ENCODE peak calls at places on chromosome 4, in four cellular contexts. Z, U, G and H are unnamed samples. For H3K4me1, the result is how much of the 10 kb centered on the place peaks cover.

GRCh38 chr4:7070729-7071511 is 3.1 kb upstream of the GRPEL1 start:
- DNase-seq in Z (peak), U (peak), G (peak), H (peak)

GRCh38 chr4:36904823-36905222 is 339.7 kb upstream of the NWD2 start:
- DNase-seq in U (no peak), G (no peak), Z (no peak), H (no peak)

GRCh38 chr4:53558061-53558801 is 33.1 kb downstream of the LNX1 start:
- DNase-seq in Z (peak), G (no peak), U (no peak), H (no peak)

GRCh38 chr4:83503974-83504373 is 19.1 kb upstream of the ABRAXAS1 start:
- DNase-seq in U (no peak), G (no peak), Z (no peak), H (no peak)

GRCh38 chr4:26248647-26249046 is 72.2 kb upstream of the RBPJ start:
- DNase-seq in G (no peak), U (no peak), Z (no peak), H (peak)

GRCh38 chr4:67988986-67989385 is 25.7 kb upstream of the TMPRSS11A start:
- DNase-seq in Z (no peak), G (no peak), U (no peak), H (no peak)

GRCh38 chr4:173528378-173529321 is 1.4 kb downstream of the HAND2 start:
- DNase-seq in G (no peak), U (no peak), Z (peak), H (no peak)

GRCh38 chr4:44725166-44725565 is 1.2 kb downstream of the GNPDA2 start:
- DNase-seq in G (peak), U (no peak), Z (no peak), H (no peak)

GRCh38 chr4:144579411-144580020 is 66.4 kb upstream of the HHIP start:
- DNase-seq in U (no peak), Z (no peak), G (no peak), H (no peak)

GRCh38 chr4:2977116-2978097 is 14.0 kb downstream of the GRK4 start:
- DNase-seq in G (peak), U (no peak), Z (no peak), H (no peak)

GRCh38 chr4:116486401-116486800 is 599.0 kb downstream of the TRAM1L1 start:
- DNase-seq in G (no peak), U (no peak), Z (no peak), H (no peak)

GRCh38 chr4:26609868-26610267 is 26.0 kb downstream of the TBC1D19 start:
- DNase-seq in U (no peak), Z (no peak), G (no peak), H (no peak)

GRCh38 chr4:141158219-141158618 is 24.9 kb upstream of the RNF150 start:
- DNase-seq in Z (no peak), U (peak), G (peak), H (peak)

GRCh38 chr4:98720871-98721480 is 62.6 kb upstream of the TSPAN5 start:
- DNase-seq in Z (no peak), G (no peak), U (no peak), H (no peak)

GRCh38 chr4:127604949-127605709 is 27.6 kb upstream of the INTU start:
- DNase-seq in G (peak), Z (no peak), U (peak), H (peak)

GRCh38 chr4:180091710-180092109 is 2151.5 kb upstream of the TENM3 start:
- DNase-seq in Z (no peak), G (no peak), U (no peak), H (no peak)

GRCh38 chr4:15874671-15875070 is 63.9 kb downstream of the FGFBP1 start:
- DNase-seq in G (no peak), Z (no peak), U (no peak), H (no peak)

GRCh38 chr4:99670409-99671073 is 12.9 kb upstream of the C4orf54 start:
- DNase-seq in G (no peak), U (no peak), Z (no peak), H (no peak)

GRCh38 chr4:30718889-30719252 is 1.3 kb upstream of the PCDH7 start:
- DNase-seq in U (no peak), Z (no peak), G (peak), H (no peak)

GRCh38 chr4:113502883-113503282 is 258.7 kb downstream of the CAMK2D start:
- DNase-seq in G (no peak), Z (no peak), U (no peak), H (no peak)

GRCh38 chr4:145446184-145446583 is 35.5 kb upstream of the SMAD1 start:
- DNase-seq in U (no peak), Z (no peak), G (no peak), H (no peak)

GRCh38 chr4:105838082-105838481 is 57.2 kb upstream of the NPNT start:
- DNase-seq in Z (no peak), G (no peak), U (no peak), H (no peak)

GRCh38 chr4:117324851-117325491 is 239.6 kb upstream of the TRAM1L1 start:
- DNase-seq in U (no peak), G (peak), Z (no peak), H (no peak)

GRCh38 chr4:97987019-97987648 is 156.1 kb downstream of the STPG2 start:
- DNase-seq in G (peak), U (peak), Z (no peak), H (peak)

GRCh38 chr4:124943938-124944337 is 231.4 kb upstream of the ANKRD50 start:
- DNase-seq in U (no peak), G (no peak), Z (no peak), H (no peak)

GRCh38 chr4:158155656-158156356 is 17.0 kb downstream of the GASK1B start:
- DNase-seq in G (peak), U (no peak), Z (no peak), H (peak)

GRCh38 chr4:48899950-48900349 is 6.6 kb downstream of the OCIAD2 start:
- DNase-seq in Z (no peak), G (no peak), U (no peak), H (no peak)

GRCh38 chr4:59057804-59058203 is 1947.6 kb upstream of the IGFBP7 start:
- DNase-seq in U (no peak), Z (no peak), G (peak), H (no peak)

GRCh38 chr4:112881842-112882241 is 167.6 kb upstream of the ANK2 start:
- DNase-seq in G (no peak), U (no peak), Z (no peak), H (no peak)

GRCh38 chr4:73853246-73853704 is at the start of gene PF4V1:
- DNase-seq in Z (no peak), U (no peak), G (peak), H (peak)

GRCh38 chr4:142532054-142532453 is 314.0 kb downstream of the INPP4B start:
- DNase-seq in G (no peak), Z (no peak), U (no peak), H (no peak)

GRCh38 chr4:11908712-11909111 is 480.0 kb upstream of the HS3ST1 start:
- DNase-seq in Z (no peak), U (no peak), G (no peak), H (no peak)

GRCh38 chr4:69060651-69061308 is 35.5 kb upstream of the UGT2B7 start:
- DNase-seq in Z (no peak), G (no peak), U (peak), H (no peak)

GRCh38 chr4:138627096-138627495 is 384.9 kb upstream of the SLC7A11 start:
- DNase-seq in U (no peak), G (no peak), Z (no peak), H (no peak)

GRCh38 chr4:6582889-6583504 is 8.0 kb downstream of the MAN2B2 start:
- DNase-seq in Z (no peak), U (peak), G (no peak), H (peak)

DNA sequence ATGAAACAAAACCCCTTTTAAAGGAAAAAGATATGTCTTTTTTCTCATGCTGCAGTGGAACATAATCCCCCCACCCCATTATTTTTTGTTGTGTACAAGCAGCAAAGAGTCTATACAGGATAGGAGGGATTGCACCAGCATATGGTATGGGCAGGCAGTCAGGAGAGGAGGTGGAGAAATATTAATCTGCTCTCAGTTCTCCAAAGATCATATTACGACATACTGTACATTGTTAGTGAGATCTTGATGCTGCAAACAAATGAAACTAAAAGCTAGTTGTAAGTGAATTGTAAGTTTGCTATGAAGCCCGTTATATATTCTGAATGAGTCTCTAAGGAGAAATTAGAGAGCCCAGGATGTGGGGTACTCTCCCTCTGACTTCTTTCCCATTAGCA is 75.3 kb downstream of the RAPGEF2 start:
- DNase-seq in G (no peak), Z (no peak), U (no peak), H (no peak)
- H3K4me1 ChIP-seq in G (under half), Z (half or more), U (under half), H (under half)

DNA sequence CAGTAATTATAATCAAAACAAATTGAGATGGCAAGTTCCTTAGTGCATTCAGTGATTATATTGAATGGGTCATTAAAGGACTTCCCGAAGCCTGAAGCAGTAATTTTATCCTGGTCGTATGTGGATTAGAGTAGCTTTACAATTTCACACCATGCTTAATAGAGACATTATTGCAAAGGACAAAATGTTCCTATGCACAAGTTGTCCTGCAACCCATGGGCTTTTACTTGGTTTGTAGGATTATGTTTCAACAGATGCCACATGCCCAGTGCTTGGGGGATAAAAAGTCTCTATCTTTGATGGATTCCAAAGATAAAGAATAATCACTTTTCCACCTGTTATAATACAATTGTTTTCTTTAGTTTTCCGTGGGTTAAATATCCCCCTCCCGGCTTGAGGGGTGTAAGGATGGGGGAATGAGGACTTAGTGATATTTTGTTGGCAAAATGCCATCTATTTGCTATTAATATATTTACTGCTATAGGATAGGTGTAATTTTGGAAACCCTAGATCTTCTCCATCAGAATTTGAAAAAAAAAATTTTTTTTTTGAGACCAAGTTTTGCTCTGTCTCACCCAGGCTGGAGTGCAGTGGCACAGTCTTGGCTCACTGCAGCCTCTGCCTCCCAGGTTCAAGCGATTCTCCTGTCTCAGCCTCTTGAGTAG is 156.5 kb upstream of the ETNPPL start:
- DNase-seq in Z (no peak), G (no peak), U (no peak), H (no peak)
- H3K27ac ChIP-seq in Z (no peak), G (no peak), U (no peak), H (no peak)

DNA sequence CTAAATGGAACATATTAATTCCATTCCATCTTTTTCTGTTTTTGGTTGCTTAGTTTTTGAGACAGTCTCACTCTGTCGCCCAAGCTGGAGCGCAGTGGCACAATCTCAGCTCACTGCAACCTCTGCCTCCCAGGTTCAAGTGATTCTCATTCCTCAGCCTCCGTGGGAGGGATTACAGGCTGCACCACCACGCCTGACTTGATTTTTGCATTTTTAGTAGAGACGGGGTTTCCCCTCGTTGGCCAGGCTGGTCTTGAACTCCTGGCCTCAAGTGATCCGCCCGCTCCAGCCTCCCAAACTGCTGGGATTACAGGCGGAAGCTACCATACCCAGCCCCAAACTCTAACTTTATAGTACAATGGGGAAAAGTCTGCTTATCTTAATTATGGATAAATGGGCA is 11.2 kb downstream of the HNRNPD start:
- DNase-seq in G (no peak), Z (no peak), U (no peak), H (no peak)
- H3K4me1 ChIP-seq in G (under half), Z (half or more), U (half or more), H (under half)

GRCh38 chr4:1169691-1170096 is 2.7 kb downstream of the SPON2 start:
- DNase-seq in G (no peak), U (no peak), Z (no peak), H (no peak)

GRCh38 chr4:1166509-1167243 is 5.7 kb downstream of the SPON2 start:
- DNase-seq in U (no peak), G (no peak), Z (no peak), H (no peak)

GRCh38 chr4:1169171-1169671 is 3.2 kb downstream of the SPON2 start:
- DNase-seq in U (no peak), Z (no peak), G (no peak), H (no peak)

GRCh38 chr4:1168291-1169031 is 3.9 kb downstream of the SPON2 start:
- DNase-seq in Z (no peak), G (no peak), U (no peak), H (no peak)

DNA sequence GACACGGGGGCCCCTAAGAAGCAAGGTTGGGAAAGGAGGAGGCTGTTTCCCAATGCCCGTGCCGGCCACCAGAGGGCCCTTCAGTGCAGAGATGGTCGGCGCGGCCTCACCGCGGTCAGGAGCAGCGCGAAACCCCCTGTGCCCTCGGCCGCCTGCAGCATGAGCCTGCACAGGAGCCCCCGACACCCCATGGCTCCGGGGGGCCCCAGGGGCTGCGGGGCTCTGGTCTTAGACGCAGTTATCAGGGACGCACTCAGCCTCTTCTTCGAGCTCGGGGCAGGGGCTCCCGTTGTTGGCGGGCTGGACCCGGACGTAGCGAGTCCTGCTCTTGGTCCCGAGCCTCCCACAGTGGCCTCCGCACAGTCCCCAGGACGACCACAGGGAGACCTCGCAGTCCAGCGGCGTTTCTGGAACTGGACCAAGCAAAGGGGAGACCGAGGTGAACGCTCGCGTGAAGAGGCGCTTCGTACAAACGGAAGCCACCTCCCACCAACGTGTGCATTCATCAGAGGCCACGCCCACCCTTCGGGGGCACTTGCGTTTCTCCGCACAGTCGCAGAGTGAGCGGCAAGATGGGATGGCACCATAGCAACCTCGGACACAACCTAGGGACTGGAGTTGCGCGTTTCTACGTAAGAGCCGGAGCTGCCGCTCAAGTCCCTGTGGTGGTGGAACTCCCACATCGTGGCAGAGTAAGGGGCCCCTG is 5.0 kb downstream of the SPON2 start:
- DNase-seq in U (peak), G (peak), Z (peak), H (peak)
- H3K27ac ChIP-seq in U (peak), G (no peak), Z (no peak), H (peak)

GRCh38 chr4:8108991-8109390 is 49.6 kb downstream of the ABLIM2 start:
- DNase-seq in U (no peak), G (no peak), Z (no peak), H (no peak)

GRCh38 chr4:8106451-8107025 is 52.1 kb downstream of the ABLIM2 start:
- DNase-seq in G (no peak), U (no peak), Z (no peak), H (no peak)

GRCh38 chr4:8107146-8107657 is 51.4 kb downstream of the ABLIM2 start:
- DNase-seq in G (no peak), Z (no peak), U (no peak), H (no peak)

GRCh38 chr4:8109406-8110065 is 49.1 kb downstream of the ABLIM2 start:
- DNase-seq in Z (no peak), G (no peak), U (no peak), H (no peak)

DNA sequence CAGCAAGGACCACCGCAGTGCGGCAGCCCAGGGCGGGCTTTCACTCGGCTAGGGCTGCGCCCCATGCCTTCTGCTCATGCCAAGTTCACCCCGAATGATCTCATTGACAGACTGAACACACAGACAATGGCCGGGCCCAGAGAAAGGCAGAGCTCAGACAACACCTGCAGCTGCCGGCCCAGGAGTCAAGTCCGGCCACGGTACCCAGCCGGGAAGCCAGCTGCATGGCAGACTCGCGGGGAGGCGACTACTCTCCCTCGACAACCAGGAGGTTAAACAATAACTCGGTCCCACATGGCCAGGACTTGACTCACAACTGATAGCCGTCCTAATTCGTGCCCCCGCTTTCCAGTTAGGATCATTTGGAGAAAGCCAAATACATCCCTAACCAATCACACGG is 50.4 kb downstream of the ABLIM2 start:
- DNase-seq in G (no peak), Z (no peak), U (no peak), H (peak)
- H3K4me1 ChIP-seq in G (under half), Z (under half), U (under half), H (under half)

DNA sequence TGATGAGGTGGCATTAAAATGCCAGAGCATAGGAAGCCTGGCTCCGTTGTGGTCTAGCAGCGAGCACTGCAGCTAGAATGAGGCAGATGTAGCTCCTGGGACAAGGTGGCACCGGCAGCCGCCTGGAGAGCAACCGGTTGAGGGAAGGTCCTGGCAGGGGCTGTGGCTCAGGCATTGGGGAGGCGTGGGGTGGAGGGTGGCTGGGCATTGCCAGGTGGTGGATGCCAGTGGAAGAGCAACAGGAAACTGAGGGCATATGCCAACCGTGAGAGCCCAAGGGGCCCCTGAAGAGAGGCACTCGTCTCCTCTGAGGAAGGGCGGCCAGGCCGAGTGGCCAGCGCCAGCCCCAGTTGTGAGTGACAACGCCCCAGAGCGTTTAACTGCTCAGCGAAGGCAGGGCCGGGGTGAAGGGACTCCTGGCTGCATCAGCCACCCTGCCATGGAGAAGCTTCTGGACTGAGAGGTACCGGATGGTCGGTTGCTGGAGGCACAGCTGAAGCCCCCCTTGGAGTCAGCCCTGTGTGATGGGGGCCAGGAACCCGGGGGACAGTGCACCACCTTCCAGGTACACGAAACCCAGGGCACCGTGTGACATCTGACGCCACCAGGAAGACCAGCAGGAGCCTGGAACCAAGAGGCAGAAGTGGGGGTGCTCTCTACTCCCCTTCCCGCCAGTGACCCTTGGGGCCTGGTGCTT is 13.2 kb upstream of the PDE6B start:
- DNase-seq in Z (no peak), U (no peak), G (no peak), H (no peak)
- H3K27ac ChIP-seq in Z (no peak), U (no peak), G (no peak), H (no peak)

GRCh38 chr4:10108391-10108790 is 8.2 kb downstream of the WDR1 start:
- DNase-seq in G (no peak), U (no peak), Z (no peak), H (no peak)
- H3K4me1 ChIP-seq in G (under half), U (under half), Z (half or more), H (under half)

GRCh38 chr4:154433543-154433942 is 58.1 kb downstream of the DCHS2 start:
- DNase-seq in G (no peak), U (no peak), Z (no peak), H (no peak)

GRCh38 chr4:154441124-154441523 is 50.5 kb downstream of the DCHS2 start:
- DNase-seq in U (no peak), Z (no peak), G (no peak), H (no peak)

GRCh38 chr4:154439224-154439623 is 52.4 kb downstream of the DCHS2 start:
- DNase-seq in Z (no peak), G (no peak), U (no peak), H (no peak)

GRCh38 chr4:154435895-154436294 is 55.7 kb downstream of the DCHS2 start:
- DNase-seq in G (no peak), U (no peak), Z (no peak), H (no peak)
- H3K27ac ChIP-seq in G (no peak), U (no peak), Z (no peak), H (no peak)